ENCODE peak calls at places on chromosomes 16 and 17, in seven cellular contexts. S, M, V, U, T, A and Y are unnamed samples.
A peak's percentile ranks its signal among the peaks of the same experiment; 100 is the strongest.

GRCh38 chr16:68264128-68265077 is at the start of gene SLC7A6:
- DNase-seq in S (peak; percentile 77), T (peak; percentile 86), U (peak; percentile 42), A (peak; percentile 86), M (peak; percentile 84), V (peak; percentile 80), Y (peak; percentile 78)

GRCh38 chr16:89827383-89828198 is 684 bp upstream of the SPIRE2 start:
- DNase-seq in V (peak; percentile 62), S (peak; percentile 52), A (peak; percentile 73), M (peak; percentile 58), U (peak; percentile 49), T (no peak), Y (peak; percentile 66)

GRCh38 chr16:27406729-27407128 is 4.8 kb downstream of the IL21R start:
- DNase-seq in A (no peak), S (no peak), M (no peak), U (no peak), V (no peak), T (no peak), Y (no peak)

GRCh38 chr17:44636562-44636961 is 19.7 kb upstream of the MEIOC start:
- DNase-seq in T (no peak), A (no peak), S (no peak), M (no peak), U (no peak), V (no peak), Y (no peak)

GRCh38 chr16:74487634-74488495 is 66.6 kb upstream of the CLEC18B start:
- DNase-seq in S (no peak), V (no peak), T (no peak), M (no peak), U (no peak), A (no peak), Y (no peak)

GRCh38 chr17:3935140-3935542 is 18.9 kb upstream of the P2RX1 start:
- DNase-seq in U (peak; percentile 38), M (peak; percentile 75), T (no peak), V (peak; percentile 71), A (peak; percentile 86), S (peak; percentile 80), Y (no peak)

GRCh38 chr17:78492116-78492799 is 84.9 kb downstream of the DNAH17 start:
- DNase-seq in V (no peak), T (no peak), U (no peak), M (no peak), S (no peak), A (no peak), Y (no peak)

GRCh38 chr16:58556678-58557077 is 41.4 kb downstream of the SETD6 start:
- DNase-seq in M (no peak), S (no peak), T (no peak), A (no peak), U (no peak), V (no peak), Y (no peak)

GRCh38 chr16:25340973-25341372 is 83.3 kb upstream of the ZKSCAN2 start:
- DNase-seq in S (no peak), U (no peak), A (no peak), T (no peak), V (no peak), M (no peak), Y (no peak)

GRCh38 chr17:2814499-2815341 is 18.5 kb downstream of the RAP1GAP2 start:
- DNase-seq in M (peak; percentile 62), T (peak; percentile 98), U (no peak), V (no peak), S (no peak), A (peak; percentile 72), Y (no peak)

GRCh38 chr17:43438626-43439529 is 40.1 kb downstream of the ARL4D start:
- DNase-seq in M (no peak), V (no peak), U (no peak), S (no peak), A (no peak), T (no peak), Y (no peak)

GRCh38 chr17:52837502-52837901 is 679.0 kb upstream of the CA10 start:
- DNase-seq in A (no peak), U (no peak), M (no peak), T (no peak), S (no peak), V (no peak), Y (no peak)

GRCh38 chr17:80688994-80689635 is 144.5 kb downstream of the RPTOR start:
- DNase-seq in V (no peak), S (no peak), A (no peak), T (no peak), M (no peak), U (no peak), Y (no peak)

GRCh38 chr16:29111421-29111820 is 126.6 kb downstream of the LAT start:
- DNase-seq in V (no peak), U (no peak), S (peak; percentile 56), M (no peak), A (no peak), T (no peak), Y (no peak)

GRCh38 chr16:62035115-62036092 is 834 bp downstream of the CDH8 start:
- DNase-seq in M (no peak), T (no peak), S (no peak), U (no peak), V (no peak), A (no peak), Y (no peak)

GRCh38 chr17:81866440-81867122 is 4.6 kb downstream of the ARHGDIA start:
- DNase-seq in U (no peak), M (no peak), S (no peak), T (no peak), V (no peak), A (no peak), Y (no peak)

GRCh38 chr16:30996324-30996999 is 11.5 kb downstream of the HSD3B7 start:
- DNase-seq in T (no peak), S (no peak), U (no peak), M (no peak), A (no peak), V (no peak), Y (no peak)

GRCh38 chr17:73902416-73903181 is 258.4 kb upstream of the SDK2 start:
- DNase-seq in M (peak; percentile 57), A (no peak), V (peak; percentile 21), U (no peak), S (peak; percentile 29), T (no peak), Y (peak; percentile 42)

DNA sequence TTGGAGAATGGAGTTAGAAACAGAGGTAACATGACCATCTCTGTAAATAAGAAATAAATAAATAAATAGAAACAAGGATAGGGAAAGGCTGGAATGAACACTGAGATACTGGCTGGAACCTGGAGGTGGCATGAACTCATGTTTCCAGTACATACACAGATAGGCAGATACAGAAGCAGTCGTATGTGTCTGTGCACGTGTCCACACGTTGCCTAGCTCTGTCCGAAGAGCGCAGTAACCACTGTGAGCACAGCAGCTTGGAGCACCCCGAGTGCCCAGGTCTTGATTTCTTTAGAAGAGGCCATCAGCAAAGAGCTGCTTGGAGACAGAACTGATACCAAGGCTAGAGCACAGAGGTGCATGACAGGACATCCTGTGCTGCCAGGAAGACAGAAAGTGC is 37.1 kb upstream of the SLC38A8 start:
- DNase-seq in A (no peak), U (no peak), V (no peak), S (peak; percentile 25), T (no peak), M (no peak), Y (no peak)
- H3K27ac ChIP-seq in A (no peak overlapping the region), U (no peak overlapping the region), V (no peak overlapping the region), S (no peak overlapping the region), T (no peak overlapping the region), M (no peak overlapping the region), Y (peak overlapping the region; percentile 61)

DNA sequence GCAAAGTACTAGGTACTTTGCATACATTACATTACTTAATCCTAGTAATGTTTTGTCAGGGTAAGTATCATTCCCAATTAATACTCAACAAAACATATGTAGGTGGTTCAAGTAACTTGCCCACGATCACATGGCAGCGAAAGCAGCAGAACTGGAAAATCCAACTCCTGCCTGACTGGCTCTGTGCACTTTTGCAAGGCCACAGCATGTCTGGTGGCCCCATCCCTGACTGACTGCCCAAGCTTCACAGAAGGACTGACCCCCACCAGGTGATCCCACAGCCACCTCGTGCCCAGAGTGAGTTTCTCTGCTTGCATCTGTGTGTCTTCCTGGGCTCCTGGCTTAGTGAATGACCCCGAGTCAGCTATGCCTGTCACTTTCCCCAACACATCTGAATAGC is 11.4 kb downstream of the CNP start:
- DNase-seq in A (no peak), T (no peak), M (no peak), U (peak; percentile 46), V (no peak), S (peak; percentile 60), Y (no peak)
- H3K27ac ChIP-seq in A (no peak overlapping the region), T (no peak overlapping the region), M (no peak overlapping the region), U (peak overlapping the region; percentile 43), V (no peak overlapping the region), S (no peak overlapping the region), Y (no peak overlapping the region)

DNA sequence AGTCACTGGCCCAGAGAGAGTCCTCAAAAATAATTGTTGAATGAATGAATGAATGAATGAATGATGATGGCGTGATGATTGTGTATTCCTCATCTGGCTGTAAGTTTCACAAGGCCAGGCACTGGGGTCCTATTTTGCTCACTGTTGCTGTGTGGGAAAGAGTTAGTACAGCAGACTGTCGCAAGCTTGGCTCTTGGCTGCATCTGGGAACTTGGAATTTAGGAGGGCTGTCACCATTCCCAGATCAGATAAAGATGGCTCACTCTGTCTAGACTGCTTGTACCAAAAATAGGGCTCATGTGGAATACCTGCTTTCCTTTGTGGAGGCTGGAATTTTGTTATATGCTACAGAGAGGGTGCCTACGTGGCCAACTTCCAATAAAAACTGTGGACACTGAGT is 530.6 kb downstream of the WWOX start:
- DNase-seq in M (no peak), S (no peak), A (no peak), T (no peak), V (no peak), U (no peak), Y (no peak)
- H3K27ac ChIP-seq in M (no peak overlapping the region), S (no peak overlapping the region), A (no peak overlapping the region), T (no peak overlapping the region), V (no peak overlapping the region), U (no peak overlapping the region), Y (no peak overlapping the region)

GRCh38 chr16:11625769-11626168 is 39.0 kb upstream of the LITAF start:
- DNase-seq in T (no peak), V (no peak), A (no peak), S (no peak), M (no peak), U (no peak), Y (no peak)

GRCh38 chr16:11627292-11627663 is 40.6 kb upstream of the LITAF start:
- DNase-seq in U (no peak), T (no peak), V (no peak), A (no peak), S (no peak), M (no peak), Y (no peak)

GRCh38 chr16:11626657-11627291 is 40.1 kb upstream of the LITAF start:
- DNase-seq in A (no peak), U (no peak), T (no peak), S (no peak), M (no peak), V (no peak), Y (no peak)

GRCh38 chr16:11629071-11630030 is 38.9 kb upstream of the SNN start:
- DNase-seq in U (no peak), S (peak; percentile 67), V (no peak), A (peak; percentile 68), T (no peak), M (peak; percentile 75), Y (no peak)

DNA sequence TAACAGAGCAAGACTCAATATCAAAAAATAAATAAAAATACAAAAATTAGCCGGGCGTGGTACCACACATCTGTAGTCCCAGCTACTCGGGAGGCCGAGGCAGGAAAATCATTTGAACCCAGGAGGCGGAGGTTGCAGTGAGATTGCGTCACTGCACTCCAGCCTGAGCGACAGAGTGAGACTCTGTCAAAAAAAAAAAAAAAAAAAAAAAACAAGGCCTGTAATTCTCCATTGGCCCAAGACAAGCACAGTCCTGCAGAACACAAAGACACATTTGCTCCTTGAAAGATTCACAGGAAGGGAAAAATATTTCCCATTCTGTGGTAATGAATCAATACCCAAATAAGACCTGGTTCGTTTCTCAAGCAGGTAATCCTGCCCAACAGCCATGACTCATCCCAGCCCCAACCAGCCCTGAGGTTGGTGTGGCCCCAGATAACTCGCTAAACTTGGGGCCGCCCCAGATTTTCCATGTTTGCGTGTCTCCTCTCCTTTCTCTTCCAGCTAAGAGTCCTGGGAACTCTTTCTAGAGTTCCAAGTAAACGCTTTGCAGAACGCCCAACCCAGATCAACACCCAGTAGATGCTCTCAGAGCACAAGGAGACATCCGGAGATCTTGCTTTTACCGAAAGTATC is 40.3 kb upstream of the SNN start:
- DNase-seq in U (peak; percentile 92), S (no peak), A (no peak), V (no peak), T (no peak), M (no peak), Y (peak; percentile 77)
- H3K27ac ChIP-seq in U (peak overlapping the region; percentile 84), S (no peak overlapping the region), A (peak overlapping the region; percentile 62), V (no peak overlapping the region), T (no peak overlapping the region), M (no peak overlapping the region), Y (peak overlapping the region; percentile 24)